ENCODE peak calls at places on chromosomes 13 and 19, in five cellular contexts. F is A549, X is K562, L is H1, I is HepG2. S is an unnamed sample.
A peak's percentile ranks its signal among the peaks of the same experiment; 100 is the strongest.

GRCh38 chr13:114319441-114319871 is 5.2 kb downstream of the CHAMP1 start:
- DNase-seq in F (no peak), X (no peak), L (no peak), I (no peak), S (no peak)

GRCh38 chr13:99196466-99197256 is 4.0 kb upstream of the UBAC2 start:
- DNase-seq in F (no peak), X (no peak), L (no peak), I (no peak), S (peak; percentile 12)

GRCh38 chr19:33250500-33250899 is 24.9 kb upstream of the SLC7A10 start:
- DNase-seq in F (no peak), X (no peak), L (no peak), I (no peak), S (no peak)

GRCh38 chr19:17347361-17347760 is 10.0 kb downstream of the GTPBP3 start:
- DNase-seq in F (no peak), X (no peak), L (no peak), I (no peak), S (peak; percentile 51)

GRCh38 chr13:51330741-51331140 is 8.8 kb upstream of the SERPINE3 start:
- DNase-seq in F (no peak), X (no peak), L (no peak), I (no peak), S (no peak)

GRCh38 chr19:12867120-12868099 is 13.8 kb downstream of the DNASE2 start:
- DNase-seq in F (peak; percentile 52), X (peak; percentile 95), L (peak; percentile 79), I (no peak), S (peak; percentile 73)

GRCh38 chr13:77528834-77529500 is 6.5 kb upstream of the SCEL start:
- DNase-seq in F (no peak), X (no peak), L (no peak), I (no peak), S (no peak)

GRCh38 chr19:13133241-13133870 is 15.3 kb downstream of the NACC1 start:
- DNase-seq in F (no peak), X (no peak), L (no peak), I (no peak), S (peak; percentile 25)

GRCh38 chr19:41332000-41332399 is 21.7 kb downstream of the TGFB1 start:
- DNase-seq in F (no peak), X (no peak), L (no peak), I (no peak), S (no peak)

GRCh38 chr13:100347941-100348340 is 240.6 kb downstream of the GGACT start:
- DNase-seq in F (peak; percentile 21), X (no peak), L (no peak), I (no peak), S (peak; percentile 64)

GRCh38 chr13:25489238-25489637 is 117.5 kb downstream of the ATP8A2 start:
- DNase-seq in F (no peak), X (no peak), L (no peak), I (no peak), S (no peak)

GRCh38 chr13:107457686-107458085 is 757.6 kb downstream of the LIG4 start:
- DNase-seq in F (no peak), X (no peak), L (no peak), I (no peak), S (peak; percentile 78)

GRCh38 chr19:27744926-27745844 is 1467.8 kb downstream of the UQCRFS1 start:
- DNase-seq in F (no peak), X (no peak), L (no peak), I (no peak), S (no peak)

GRCh38 chr19:27742041-27742440 is 1470.9 kb downstream of the UQCRFS1 start:
- DNase-seq in F (no peak), X (no peak), L (no peak), I (no peak), S (no peak)

GRCh38 chr19:27746691-27747380 is 1466.1 kb downstream of the UQCRFS1 start:
- DNase-seq in F (peak; percentile 33), X (peak; percentile 6), L (peak; percentile 25), I (no peak), S (no peak)

GRCh38 chr19:27748551-27749152 is 1464.3 kb downstream of the UQCRFS1 start:
- DNase-seq in F (no peak), X (no peak), L (no peak), I (no peak), S (no peak)

DNA sequence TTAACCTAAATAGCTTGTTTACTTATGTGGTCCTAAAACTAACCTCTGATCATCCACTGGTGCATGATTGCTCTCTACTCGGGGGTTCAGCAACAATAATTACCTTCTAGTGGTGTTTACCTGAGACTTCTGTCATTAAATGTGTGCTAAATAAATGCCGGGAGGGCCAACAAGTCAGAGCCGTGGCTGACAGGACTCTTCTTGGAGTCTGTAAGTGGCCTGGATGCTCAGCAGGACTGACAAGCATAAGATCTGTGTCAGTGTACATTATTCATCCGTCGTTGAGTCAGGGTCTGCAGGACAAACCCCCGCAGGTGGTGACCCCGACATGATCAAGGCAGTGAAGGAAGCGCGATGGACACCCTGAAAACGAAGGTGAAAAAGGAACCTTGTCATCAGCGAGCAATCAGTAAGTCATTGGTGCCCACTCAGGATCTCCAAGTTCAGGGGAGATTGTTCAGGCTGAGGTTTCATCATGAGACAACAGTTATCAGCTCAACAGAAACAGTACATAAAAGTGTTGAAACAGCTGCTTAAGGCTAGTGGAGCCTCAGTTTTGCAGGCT is 1466.9 kb downstream of the UQCRFS1 start:
- DNase-seq in F (no peak), X (no peak), L (no peak), I (no peak), S (no peak)
- TF ChIP-seq JUN in F (no peak), X (no peak), L (no peak), I (no peak), S (no peak)

DNA sequence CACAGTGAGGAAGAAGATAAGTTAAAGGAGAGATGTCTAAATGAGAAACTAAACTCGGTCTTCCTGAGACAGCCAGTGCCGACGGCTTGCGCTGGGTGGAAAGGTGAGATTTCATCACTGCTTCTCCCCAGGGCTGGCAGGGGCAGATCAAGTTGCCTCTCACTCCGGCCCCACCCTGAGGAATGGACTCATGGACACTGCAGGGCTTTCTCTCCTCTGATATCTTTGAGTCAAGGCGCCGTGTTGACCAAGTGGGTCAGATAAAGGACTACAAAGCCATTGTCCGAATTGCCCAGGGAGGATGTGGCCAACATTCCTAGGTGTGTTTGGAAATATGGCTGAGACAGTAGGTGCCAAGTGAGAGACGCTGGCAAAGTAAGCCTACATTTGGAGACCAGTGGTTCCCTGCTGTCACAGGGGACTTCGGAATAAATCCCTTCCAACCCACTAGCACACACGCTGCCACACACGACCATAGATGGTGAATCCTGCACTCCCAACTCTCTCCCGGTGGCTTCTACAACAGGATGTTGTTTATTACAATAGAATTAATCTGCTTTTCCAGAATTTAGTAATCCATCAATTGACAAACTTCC is 156.5 kb upstream of the TSC22D1 start:
- DNase-seq in F (no peak), X (no peak), L (no peak), I (peak; percentile 92), S (no peak)
- H3K4me2 ChIP-seq in F (no peak overlapping the region), X (no peak overlapping the region), L (no peak overlapping the region), I (peak overlapping the region; percentile 75), S (no peak overlapping the region)

GRCh38 chr19:6580313-6580712 is 10.6 kb downstream of the CD70 start:
- DNase-seq in F (peak; percentile 83), X (no peak), L (no peak), I (no peak), S (peak; percentile 30)
- TF ChIP-seq JUN in F (no peak), X (no peak), L (no peak), I (no peak), S (no peak)

DNA sequence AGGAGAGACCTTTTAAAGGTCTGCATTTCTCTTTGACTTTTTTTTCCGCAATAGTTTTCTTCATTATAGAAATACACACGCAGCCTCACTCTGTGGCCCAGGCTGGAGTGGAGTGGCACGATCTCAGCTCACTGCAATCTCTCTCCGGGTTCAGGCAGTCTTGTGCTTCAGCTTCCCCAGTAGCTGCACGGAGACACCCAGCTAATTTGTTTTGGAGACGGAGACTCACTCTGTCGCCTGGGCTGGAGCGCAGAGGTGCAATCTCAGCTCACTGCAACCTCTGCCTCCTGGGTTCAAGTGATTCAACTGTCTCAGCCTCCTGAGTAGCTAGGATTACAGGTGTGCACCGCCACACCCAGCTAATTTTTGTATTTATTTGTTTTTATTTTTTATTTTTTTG is 11.7 kb upstream of the MKNK2 start:
- DNase-seq in F (no peak), X (no peak), L (no peak), I (no peak), S (no peak)
- H3K4me2 ChIP-seq in F (peak overlapping the region; percentile 90), X (peak overlapping the region; percentile 95), L (no peak overlapping the region), I (peak overlapping the region; percentile 91), S (no peak overlapping the region)

GRCh38 chr13:32087955-32088747 is 56.6 kb downstream of the FRY start:
- DNase-seq in F (no peak), X (no peak), L (no peak), I (peak; percentile 91), S (no peak)

GRCh38 chr13:32086791-32087441 is 55.3 kb downstream of the FRY start:
- DNase-seq in F (no peak), X (no peak), L (no peak), I (no peak), S (no peak)

GRCh38 chr13:32081591-32081990 is 50.0 kb downstream of the FRY start:
- DNase-seq in F (no peak), X (no peak), L (no peak), I (no peak), S (no peak)

GRCh38 chr13:32086366-32086765 is 54.8 kb downstream of the FRY start:
- DNase-seq in F (no peak), X (no peak), L (no peak), I (no peak), S (no peak)
- TF ChIP-seq JUN in F (no peak), X (no peak), L (no peak), I (no peak), S (no peak)

DNA sequence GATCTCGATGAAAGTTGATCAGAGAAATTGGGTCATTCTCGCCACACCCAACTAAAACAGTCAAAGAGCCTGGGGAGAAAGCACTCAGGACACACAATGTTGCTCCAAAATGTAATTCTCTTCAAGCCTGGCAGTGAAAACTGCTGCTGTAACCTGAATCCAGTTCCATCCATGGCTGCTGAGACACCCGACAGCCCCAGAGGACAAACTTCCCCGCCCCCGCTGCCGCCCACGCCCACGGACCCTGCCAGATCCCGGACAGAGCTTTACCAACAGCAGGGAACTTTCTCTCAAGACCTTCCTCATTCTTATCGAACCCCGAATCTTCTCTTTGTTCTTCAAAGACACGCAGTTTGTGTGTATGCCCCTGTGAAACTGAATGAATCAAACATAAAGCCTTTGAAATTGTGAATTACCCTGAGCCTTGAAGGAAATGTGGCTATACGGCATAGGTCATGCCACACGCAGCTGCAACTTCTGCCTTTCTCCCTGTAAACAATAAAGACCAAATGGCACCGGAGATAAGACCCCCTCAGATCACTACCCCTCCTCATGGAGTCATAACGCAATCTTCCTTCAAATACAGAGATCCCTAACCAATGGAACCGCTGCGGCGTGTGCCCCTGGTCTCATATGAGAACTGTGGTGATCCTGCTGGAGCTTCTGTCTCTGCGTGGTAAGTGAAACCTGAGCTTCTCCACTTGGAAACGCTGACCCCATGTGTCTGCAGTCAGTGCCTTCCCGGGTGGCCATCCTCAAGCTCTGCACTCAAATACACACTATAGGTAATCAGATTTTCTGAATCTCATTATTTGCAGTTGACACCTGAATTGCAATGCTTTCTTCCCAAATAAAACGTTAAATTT is 4.8 kb upstream of the LAMP1 start:
- DNase-seq in F (no peak), X (peak; percentile 52), L (no peak), I (no peak), S (peak; percentile 46)
- H3K4me2 ChIP-seq in F (peak overlapping the region; percentile 22), X (peak overlapping the region; percentile 59), L (peak overlapping the region; percentile 61), I (peak overlapping the region; percentile 77), S (peak overlapping the region; percentile 38)

DNA sequence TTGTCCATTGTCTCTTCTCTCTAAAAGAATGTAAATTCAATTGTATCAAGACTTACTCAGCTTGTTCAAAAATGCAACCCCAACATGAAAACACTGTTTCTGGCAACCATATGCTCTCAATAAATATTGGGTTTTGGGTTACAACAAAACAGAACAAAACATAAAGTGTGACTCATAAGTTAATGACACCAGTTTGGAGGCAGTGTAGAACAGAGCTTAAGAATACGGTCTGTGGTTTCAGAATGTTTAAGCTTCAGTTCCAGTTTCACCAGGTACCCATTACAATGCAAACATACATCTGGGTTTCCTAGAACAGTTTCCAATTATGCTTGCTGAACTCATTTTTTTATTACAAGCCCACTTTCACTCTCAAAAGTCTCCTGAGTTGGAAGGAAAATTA is 285.8 kb upstream of the PCDH9 start:
- DNase-seq in F (no peak), X (no peak), L (no peak), I (no peak), S (no peak)
- TF ChIP-seq JUN in F (no peak), X (no peak), L (no peak), I (no peak), S (no peak)